ENCODE peak calls at places on chromosomes 5 and 9, in four cellular contexts. One of them, this sample, is unnamed.
A peak's percentile ranks its signal among the peaks of the same experiment; 100 is the strongest.

GRCh38 chr9:98318041-98318790 is 62.8 kb upstream of the TBC1D2 start:
- DNase-seq in aorta: no peak
- DNase-seq in SK-N-SH: no peak
- DNase-seq in Karpas-422: no peak
- DNase-seq in this sample: peak; percentile 26

GRCh38 chr5:133340822-133341221 is 271.5 kb downstream of the FSTL4 start:
- DNase-seq in aorta: peak; percentile 35
- DNase-seq in Karpas-422: no peak
- DNase-seq in SK-N-SH: no peak
- DNase-seq in this sample: peak; percentile 55

GRCh38 chr5:104184264-104184663 is 621.7 kb upstream of the NUDT12 start:
- DNase-seq in SK-N-SH: no peak
- DNase-seq in Karpas-422: no peak
- DNase-seq in aorta: no peak
- DNase-seq in this sample: no peak

GRCh38 chr5:173341911-173342535 is 13.8 kb upstream of the STC2 start:
- DNase-seq in SK-N-SH: no peak
- DNase-seq in aorta: no peak
- DNase-seq in Karpas-422: no peak
- DNase-seq in this sample: no peak

GRCh38 chr9:90722116-90722515 is 79.5 kb upstream of the DIRAS2 start:
- DNase-seq in aorta: no peak
- DNase-seq in SK-N-SH: no peak
- DNase-seq in Karpas-422: no peak
- DNase-seq in this sample: no peak

GRCh38 chr9:13665418-13666066 is 386.1 kb upstream of the MPDZ start:
- DNase-seq in Karpas-422: no peak
- DNase-seq in SK-N-SH: no peak
- DNase-seq in aorta: no peak
- DNase-seq in this sample: no peak

GRCh38 chr5:72314571-72315172 is 5.4 kb downstream of the MRPS27 start:
- DNase-seq in aorta: no peak
- DNase-seq in SK-N-SH: peak; percentile 17
- DNase-seq in Karpas-422: peak; percentile 54
- DNase-seq in this sample: peak; percentile 40

GRCh38 chr9:89187541-89187940 is 8.9 kb upstream of the SHC3 start:
- DNase-seq in SK-N-SH: no peak
- DNase-seq in Karpas-422: no peak
- DNase-seq in aorta: no peak
- DNase-seq in this sample: no peak

GRCh38 chr5:139422307-139422893 is 16.9 kb downstream of the DNAJC18 start:
- DNase-seq in aorta: no peak
- DNase-seq in Karpas-422: peak; percentile 90
- DNase-seq in SK-N-SH: peak; percentile 74
- DNase-seq in this sample: peak; percentile 82

GRCh38 chr5:176797456-176798093 is 12.8 kb upstream of the UNC5A start:
- DNase-seq in Karpas-422: no peak
- DNase-seq in SK-N-SH: no peak
- DNase-seq in aorta: no peak
- DNase-seq in this sample: peak; percentile 62

GRCh38 chr5:133429046-133429445 is 183.3 kb downstream of the FSTL4 start:
- DNase-seq in Karpas-422: no peak
- DNase-seq in SK-N-SH: no peak
- DNase-seq in aorta: no peak
- DNase-seq in this sample: no peak

GRCh38 chr9:129402341-129402739 is 218.6 kb downstream of the C9orf50 start:
- DNase-seq in aorta: no peak
- DNase-seq in Karpas-422: no peak
- DNase-seq in SK-N-SH: peak; percentile 56
- DNase-seq in this sample: peak; percentile 89

GRCh38 chr9:21715408-21715807 is 87.0 kb upstream of the MTAP start:
- DNase-seq in SK-N-SH: no peak
- DNase-seq in Karpas-422: no peak
- DNase-seq in aorta: no peak
- DNase-seq in this sample: no peak

GRCh38 chr9:12231832-12232231 is 461.4 kb upstream of the TYRP1 start:
- DNase-seq in Karpas-422: no peak
- DNase-seq in SK-N-SH: no peak
- DNase-seq in aorta: no peak
- DNase-seq in this sample: no peak

GRCh38 chr5:32753051-32753450 is 41.9 kb downstream of the NPR3 start:
- DNase-seq in SK-N-SH: no peak
- DNase-seq in Karpas-422: no peak
- DNase-seq in aorta: no peak
- DNase-seq in this sample: no peak

GRCh38 chr9:94108584-94108983 is 24.3 kb downstream of the PTPDC1 start:
- DNase-seq in aorta: no peak
- DNase-seq in SK-N-SH: no peak
- DNase-seq in Karpas-422: no peak
- DNase-seq in this sample: no peak

GRCh38 chr5:54738973-54739367 is 221.4 kb downstream of the SNX18 start:
- DNase-seq in Karpas-422: no peak
- DNase-seq in aorta: no peak
- DNase-seq in SK-N-SH: no peak
- DNase-seq in this sample: no peak

GRCh38 chr5:923473-923873 is 30.8 kb downstream of the TRIP13 start:
- DNase-seq in Karpas-422: peak; percentile 85
- DNase-seq in SK-N-SH: peak; percentile 94
- DNase-seq in aorta: peak; percentile 90
- DNase-seq in this sample: peak; percentile 97

GRCh38 chr9:86575825-86576488 is 221.7 kb upstream of the TUT7 start:
- DNase-seq in SK-N-SH: no peak
- DNase-seq in Karpas-422: no peak
- DNase-seq in aorta: no peak
- DNase-seq in this sample: no peak

GRCh38 chr5:36442796-36443195 is 141.1 kb upstream of the RANBP3L start:
- DNase-seq in SK-N-SH: no peak
- DNase-seq in aorta: no peak
- DNase-seq in Karpas-422: no peak
- DNase-seq in this sample: no peak

GRCh38 chr5:160473736-160474483 is 52.3 kb downstream of the PTTG1 start:
- DNase-seq in SK-N-SH: no peak
- DNase-seq in Karpas-422: no peak
- DNase-seq in aorta: no peak
- DNase-seq in this sample: no peak

GRCh38 chr9:116639251-116639741 is 47.8 kb upstream of the TRIM32 start:
- DNase-seq in aorta: no peak
- DNase-seq in Karpas-422: no peak
- DNase-seq in SK-N-SH: peak; percentile 33
- DNase-seq in this sample: no peak

GRCh38 chr5:111810087-111810486 is 53.1 kb upstream of the NREP start:
- DNase-seq in SK-N-SH: no peak
- DNase-seq in Karpas-422: no peak
- DNase-seq in aorta: no peak
- DNase-seq in this sample: no peak

GRCh38 chr5:155616779-155617392 is 603.3 kb downstream of the KIF4B start:
- DNase-seq in SK-N-SH: peak; percentile 65
- DNase-seq in aorta: no peak
- DNase-seq in Karpas-422: peak; percentile 84
- DNase-seq in this sample: peak; percentile 68

GRCh38 chr5:138470322-138471285 is 5.3 kb downstream of the EGR1 start:
- DNase-seq in aorta: no peak
- DNase-seq in SK-N-SH: peak; percentile 31
- DNase-seq in Karpas-422: no peak
- DNase-seq in this sample: no peak

GRCh38 chr5:156479864-156480263 is 152.9 kb downstream of the SGCD start:
- DNase-seq in aorta: no peak
- DNase-seq in Karpas-422: no peak
- DNase-seq in SK-N-SH: no peak
- DNase-seq in this sample: no peak

GRCh38 chr5:103461223-103461622 is 101.4 kb downstream of the NUDT12 start:
- DNase-seq in aorta: no peak
- DNase-seq in Karpas-422: no peak
- DNase-seq in SK-N-SH: no peak
- DNase-seq in this sample: no peak

GRCh38 chr5:3715048-3715447 is 119.4 kb downstream of the IRX1 start:
- DNase-seq in SK-N-SH: no peak
- DNase-seq in aorta: no peak
- DNase-seq in Karpas-422: no peak
- DNase-seq in this sample: no peak

GRCh38 chr9:800561-800960 is 40.9 kb upstream of the DMRT1 start:
- DNase-seq in Karpas-422: no peak
- DNase-seq in aorta: no peak
- DNase-seq in SK-N-SH: no peak
- DNase-seq in this sample: no peak

GRCh38 chr5:177601577-177602457 is 1.9 kb downstream of the B4GALT7 start:
- DNase-seq in SK-N-SH: no peak
- DNase-seq in Karpas-422: no peak
- DNase-seq in aorta: no peak
- DNase-seq in this sample: no peak

GRCh38 chr9:5452286-5452609 is 1.9 kb downstream of the CD274 start:
- DNase-seq in Karpas-422: no peak
- DNase-seq in aorta: no peak
- DNase-seq in SK-N-SH: no peak
- DNase-seq in this sample: no peak
- H3K4me3 ChIP-seq in Karpas-422: no peak overlapping the region
- H3K4me3 ChIP-seq in aorta: no peak overlapping the region
- H3K4me3 ChIP-seq in SK-N-SH: peak overlapping the region; percentile 67
- H3K4me3 ChIP-seq in this sample: no peak overlapping the region

DNA sequence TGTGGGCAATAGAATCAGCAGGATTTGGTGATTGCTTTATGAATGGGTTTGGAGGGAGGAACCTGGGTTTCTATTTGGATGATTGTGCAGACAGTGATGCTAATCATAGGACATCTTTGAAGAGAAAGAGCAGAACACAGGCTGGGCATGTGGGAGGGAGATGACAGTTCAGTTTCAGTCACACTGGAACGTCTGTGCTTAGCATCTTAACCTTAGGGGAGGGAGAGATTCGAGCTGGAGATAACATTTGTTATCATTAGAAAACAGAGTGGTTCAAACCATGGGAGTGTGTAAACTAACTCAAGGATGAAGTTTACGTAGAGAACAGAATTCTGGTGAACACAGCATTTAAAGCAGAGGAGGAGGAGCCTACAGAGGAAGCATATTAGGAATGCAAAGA is 138.6 kb upstream of the PPP2R2B start:
- DNase-seq in SK-N-SH: peak; percentile 12
- DNase-seq in aorta: no peak
- DNase-seq in Karpas-422: no peak
- DNase-seq in this sample: no peak
- H3K4me3 ChIP-seq in SK-N-SH: no peak overlapping the region
- H3K4me3 ChIP-seq in aorta: no peak overlapping the region
- H3K4me3 ChIP-seq in Karpas-422: no peak overlapping the region
- H3K4me3 ChIP-seq in this sample: no peak overlapping the region

GRCh38 chr5:56703962-56704361 is 111.4 kb upstream of the MAP3K1 start:
- DNase-seq in aorta: no peak
- DNase-seq in SK-N-SH: no peak
- DNase-seq in Karpas-422: no peak
- DNase-seq in this sample: no peak

GRCh38 chr5:56696900-56697299 is 118.4 kb upstream of the MAP3K1 start:
- DNase-seq in SK-N-SH: no peak
- DNase-seq in aorta: no peak
- DNase-seq in Karpas-422: no peak
- DNase-seq in this sample: no peak

GRCh38 chr5:56698463-56699381 is 116.6 kb upstream of the MAP3K1 start:
- DNase-seq in aorta: no peak
- DNase-seq in Karpas-422: no peak
- DNase-seq in SK-N-SH: peak; percentile 30
- DNase-seq in this sample: no peak

GRCh38 chr5:56700711-56701110 is 114.6 kb upstream of the MAP3K1 start:
- DNase-seq in Karpas-422: no peak
- DNase-seq in SK-N-SH: no peak
- DNase-seq in aorta: no peak
- DNase-seq in this sample: no peak

DNA sequence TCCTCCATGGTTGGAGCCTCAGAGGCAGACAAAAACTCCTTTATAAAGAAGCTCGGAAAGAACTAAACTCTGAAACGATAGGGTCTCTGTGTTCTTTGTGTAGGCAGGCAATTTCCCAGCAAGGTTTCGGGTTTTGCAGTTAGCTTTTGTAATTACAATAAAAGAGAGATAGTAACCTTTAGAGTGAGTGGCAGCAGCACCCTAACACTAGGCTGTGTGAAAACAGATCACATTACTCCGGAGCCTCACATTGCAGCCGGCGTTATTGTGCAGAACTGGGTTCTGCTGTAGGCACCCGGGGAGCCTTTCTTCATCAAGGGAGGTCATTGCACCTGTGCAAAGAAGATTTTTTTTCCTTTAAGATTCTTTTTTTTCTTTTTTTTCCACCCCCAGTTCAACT is 115.8 kb upstream of the MAP3K1 start:
- DNase-seq in SK-N-SH: no peak
- DNase-seq in aorta: no peak
- DNase-seq in Karpas-422: no peak
- DNase-seq in this sample: no peak
- H3K4me3 ChIP-seq in SK-N-SH: no peak overlapping the region
- H3K4me3 ChIP-seq in aorta: no peak overlapping the region
- H3K4me3 ChIP-seq in Karpas-422: no peak overlapping the region
- H3K4me3 ChIP-seq in this sample: no peak overlapping the region

DNA sequence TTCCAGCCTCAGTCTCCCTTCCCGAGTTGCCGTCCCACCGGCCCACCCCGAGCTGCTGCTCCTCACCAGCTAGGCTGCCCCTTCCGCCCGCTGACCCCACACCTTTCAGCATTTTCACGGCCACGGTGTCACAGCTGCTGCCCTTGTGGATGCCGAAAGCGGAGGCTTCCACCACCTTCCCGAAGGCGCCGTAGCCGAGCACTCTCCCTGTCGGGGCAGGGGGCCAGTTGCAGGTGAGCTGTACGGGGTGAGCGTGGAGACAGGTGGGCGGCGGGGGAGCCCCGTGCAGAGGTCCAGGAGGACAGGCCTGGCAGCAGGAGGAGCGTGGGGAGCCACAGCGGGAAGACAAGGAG is 28.2 kb upstream of the SCGB3A1 start:
- DNase-seq in SK-N-SH: no peak
- DNase-seq in aorta: no peak
- DNase-seq in Karpas-422: no peak
- DNase-seq in this sample: no peak
- H3K4me3 ChIP-seq in SK-N-SH: no peak overlapping the region
- H3K4me3 ChIP-seq in aorta: no peak overlapping the region
- H3K4me3 ChIP-seq in Karpas-422: no peak overlapping the region
- H3K4me3 ChIP-seq in this sample: no peak overlapping the region

DNA sequence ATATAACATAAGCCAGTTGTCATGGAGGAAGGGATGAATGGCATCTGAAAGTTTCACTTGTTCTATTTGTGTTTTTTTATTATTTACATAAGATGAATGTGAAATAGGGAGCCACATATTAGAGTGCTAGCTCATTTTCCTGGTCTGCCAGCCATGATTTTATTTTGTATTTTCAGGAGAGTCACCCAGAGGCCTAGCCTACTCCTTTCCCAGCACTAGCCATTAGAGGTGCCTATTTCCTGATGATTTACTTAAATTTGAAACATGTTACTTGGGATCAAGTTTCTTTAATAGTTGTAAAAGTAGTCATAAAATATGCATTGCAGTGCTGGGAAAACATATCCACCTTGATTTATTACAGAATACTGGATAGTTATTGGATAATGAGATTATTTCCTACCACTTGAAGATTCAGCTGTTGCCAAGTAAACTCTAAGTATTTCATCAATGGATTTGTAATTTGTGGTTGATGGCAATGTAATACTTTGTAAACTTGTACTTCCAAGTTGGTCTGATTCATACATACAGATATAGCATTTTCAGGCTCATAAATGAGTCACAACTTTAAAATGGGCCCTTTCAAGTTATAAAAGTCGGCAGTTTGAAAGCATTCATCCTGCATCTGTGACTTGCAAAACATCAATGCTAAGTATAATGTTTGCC is 50.8 kb downstream of the KCNN2 start:
- DNase-seq in Karpas-422: no peak
- DNase-seq in SK-N-SH: no peak
- DNase-seq in aorta: no peak
- DNase-seq in this sample: no peak
- H3K4me3 ChIP-seq in Karpas-422: no peak overlapping the region
- H3K4me3 ChIP-seq in SK-N-SH: no peak overlapping the region
- H3K4me3 ChIP-seq in aorta: no peak overlapping the region
- H3K4me3 ChIP-seq in this sample: no peak overlapping the region

This sample was measured in H7.